ENCODE peak calls at places on chromosomes 1 and 21, in eight cellular contexts. V is lower lobe of right lung, G is ovary, J is heart left ventricle, N is iPS DF 6.9, H is fibroblast of lung, D is H9, X is mesenchymal stem cell. U is an unnamed sample.

GRCh38 chr1:175269151-175269550 is 76.6 kb upstream of the KIAA0040 start:
- DNase-seq in V (no peak), D (no peak), X (no peak), H (no peak), G (no peak), J (no peak), N (no peak), U (no peak)

GRCh38 chr1:71222668-71223067 is 141.8 kb upstream of the ZRANB2 start:
- DNase-seq in G (no peak), N (no peak), H (no peak), J (no peak), X (no peak), V (no peak), D (no peak), U (no peak)

GRCh38 chr1:81756872-81757271 is 43.9 kb upstream of the ADGRL2 start:
- DNase-seq in N (no peak), G (no peak), X (peak; percentile 12), D (no peak), J (no peak), V (no peak), H (peak; percentile 33), U (no peak)

GRCh38 chr1:68442822-68443556 is 6.8 kb downstream of the RPE65 start:
- DNase-seq in D (peak; percentile 35), J (no peak), G (no peak), V (no peak), H (peak; percentile 68), X (peak; percentile 72), N (no peak), U (no peak)

GRCh38 chr1:153945131-153945794 is 1.3 kb downstream of the DENND4B start:
- DNase-seq in G (peak; percentile 60), J (peak; percentile 85), H (peak; percentile 51), V (peak; percentile 83), D (no peak), X (peak; percentile 73), N (no peak), U (no peak)

GRCh38 chr1:29944253-29944652 is 707.9 kb downstream of the PTPRU start:
- DNase-seq in D (no peak), N (no peak), V (no peak), X (no peak), H (no peak), J (no peak), G (no peak), U (no peak)

GRCh38 chr1:167332503-167332902 is 111.8 kb downstream of the POU2F1 start:
- DNase-seq in N (no peak), G (no peak), X (no peak), V (no peak), D (no peak), H (peak; percentile 39), J (no peak), U (no peak)

GRCh38 chr1:236687273-236687672 is 974 bp downstream of the ACTN2 start:
- DNase-seq in H (no peak), D (no peak), G (no peak), X (no peak), J (no peak), V (no peak), N (no peak), U (no peak)

GRCh38 chr1:111444031-111444430 is 5.0 kb downstream of the WDR77 start:
- DNase-seq in X (no peak), G (no peak), V (no peak), N (no peak), H (no peak), D (no peak), J (no peak), U (no peak)

GRCh38 chr1:3465935-3466321 is 11.5 kb downstream of the ARHGEF16 start:
- DNase-seq in V (peak; percentile 38), J (no peak), N (no peak), G (no peak), D (no peak), X (no peak), H (no peak), U (no peak)

GRCh38 chr1:215146252-215146975 is 63.9 kb downstream of the KCNK2 start:
- DNase-seq in D (no peak), H (peak; percentile 70), J (no peak), X (peak; percentile 39), N (no peak), G (no peak), V (no peak), U (no peak)

GRCh38 chr1:39733161-39733560 is 5.5 kb upstream of the PPIE start:
- DNase-seq in N (no peak), H (no peak), X (no peak), J (peak; percentile 64), G (no peak), V (no peak), D (no peak), U (no peak)

GRCh38 chr1:85584264-85584781 is 3.8 kb downstream of the CCN1 start:
- DNase-seq in V (no peak), X (peak; percentile 96), D (no peak), N (no peak), H (peak; percentile 93), J (no peak), G (no peak), U (no peak)

GRCh38 chr1:27940297-27940696 is 5.5 kb downstream of the SMPDL3B start:
- DNase-seq in X (peak; percentile 14), J (no peak), V (peak; percentile 74), H (peak; percentile 31), D (no peak), N (no peak), G (no peak), U (no peak)

GRCh38 chr1:182127656-182128055 is 66.1 kb upstream of the ZNF648 start:
- DNase-seq in N (no peak), H (no peak), G (no peak), X (no peak), V (no peak), J (no peak), D (no peak), U (no peak)

GRCh38 chr21:17371470-17371869 is 141.4 kb upstream of the CXADR start:
- DNase-seq in H (peak; percentile 55), J (no peak), N (no peak), V (no peak), D (no peak), G (no peak), X (peak; percentile 64), U (no peak)

GRCh38 chr1:169779150-169779549 is 15.6 kb downstream of the METTL18 start:
- DNase-seq in H (peak; percentile 6), J (no peak), X (no peak), N (no peak), D (no peak), G (no peak), V (no peak), U (no peak)

DNA sequence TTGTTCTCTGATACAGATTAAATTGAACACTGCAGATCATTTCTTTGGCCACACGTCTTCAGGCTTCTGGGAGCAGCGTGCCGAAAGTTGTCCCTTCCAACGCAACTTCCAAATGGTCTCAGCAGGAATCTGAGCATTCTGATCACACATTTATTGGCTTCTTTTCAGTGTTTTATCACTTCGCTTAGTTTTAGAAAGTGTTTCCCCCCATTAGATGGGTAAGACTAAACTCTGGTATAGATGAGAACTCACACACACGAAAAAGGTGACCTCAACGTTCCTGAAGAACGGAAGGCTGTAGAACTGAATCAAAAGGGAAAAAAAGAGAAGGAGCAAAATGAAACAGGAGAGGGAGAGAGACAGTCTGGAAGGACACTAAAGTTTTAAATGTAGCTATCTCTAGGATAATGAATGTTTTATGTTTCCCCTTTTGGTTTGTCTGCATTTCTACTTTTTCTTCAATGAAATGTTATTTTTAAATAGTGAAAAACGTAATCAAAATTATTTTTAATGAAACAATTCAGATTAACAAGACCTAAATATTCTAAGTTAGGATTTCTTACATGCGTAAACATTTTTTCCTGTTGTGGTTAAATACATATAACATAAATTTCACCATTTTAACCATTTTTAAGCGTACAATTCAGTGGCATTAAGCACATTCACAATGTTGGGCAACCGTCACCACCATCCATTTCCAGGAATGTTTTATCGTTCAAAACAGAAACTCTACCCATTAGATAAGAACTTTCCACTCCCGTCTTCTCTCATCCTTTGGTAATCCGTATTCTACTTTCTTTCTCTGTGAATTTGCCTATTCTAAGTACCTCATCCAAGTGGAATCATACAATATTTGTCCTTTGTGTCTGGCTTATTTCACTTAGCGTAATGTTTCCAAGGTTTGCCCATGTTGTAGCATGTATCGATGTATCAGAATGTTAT is 336.3 kb downstream of the RRAGC start:
- DNase-seq in X (no peak), V (no peak), H (no peak), J (no peak), N (no peak), G (no peak), D (no peak), U (no peak)
- H3K4me1 ChIP-seq in X (no peaks in the 10 kb centered on the region), V (peaks cover 7% of the 10 kb centered on the region), H (no peaks in the 10 kb centered on the region), J (no peaks in the 10 kb centered on the region), N (peaks cover 2% of the 10 kb centered on the region), G (no peaks in the 10 kb centered on the region), D (peaks cover 5% of the 10 kb centered on the region), U (no peaks in the 10 kb centered on the region)

GRCh38 chr1:36771222-36771621 is 263.1 kb downstream of the GRIK3 start:
- DNase-seq in J (no peak), N (peak; percentile 35), H (no peak), V (no peak), X (no peak), D (peak; percentile 65), G (no peak), U (no peak)
- H3K4me1 ChIP-seq in J (no peaks in the 10 kb centered on the region), N (peaks cover 7% of the 10 kb centered on the region), H (no peaks in the 10 kb centered on the region), V (no peaks in the 10 kb centered on the region), X (no peaks in the 10 kb centered on the region), D (peaks cover 19% of the 10 kb centered on the region), G (no peaks in the 10 kb centered on the region), U (no peaks in the 10 kb centered on the region)

GRCh38 chr1:8025061-8025670 is 943 bp downstream of the ERRFI1 start:
- DNase-seq in D (no peak), X (peak; percentile 49), J (no peak), N (no peak), G (no peak), V (no peak), H (peak; percentile 39), U (no peak)

GRCh38 chr1:8023287-8023994 is 2.7 kb downstream of the ERRFI1 start:
- DNase-seq in J (no peak), D (no peak), G (no peak), V (no peak), X (peak; percentile 11), N (no peak), H (peak; percentile 18), U (no peak)

GRCh38 chr1:8023995-8024313 is 2.2 kb downstream of the ERRFI1 start:
- DNase-seq in V (no peak), X (peak; percentile 21), H (no peak), G (no peak), D (no peak), N (no peak), J (no peak), U (no peak)

GRCh38 chr1:8025671-8026144 is 401 bp downstream of the ERRFI1 start:
- DNase-seq in N (no peak), V (no peak), J (no peak), D (no peak), H (no peak), G (no peak), X (no peak), U (no peak)

DNA sequence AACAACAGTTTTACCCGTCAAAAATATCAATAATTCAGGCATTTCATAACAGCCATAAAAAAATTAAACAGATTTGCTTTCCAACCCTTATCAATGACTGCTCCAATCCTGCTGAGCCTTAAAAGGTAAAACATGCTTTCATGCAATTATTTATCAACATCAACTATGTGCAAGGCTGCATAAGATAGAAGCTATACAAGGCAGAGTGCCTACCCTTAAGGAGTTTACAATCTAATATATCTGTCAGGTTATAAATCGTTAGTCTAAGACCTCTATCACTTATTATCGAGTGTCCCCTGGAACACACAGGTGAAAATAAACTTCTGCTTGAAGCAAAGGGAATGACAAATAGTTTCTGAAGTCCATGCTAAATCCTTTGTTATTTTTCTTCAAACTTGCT is 1.8 kb downstream of the ERRFI1 start:
- DNase-seq in H (peak; percentile 22), D (no peak), X (peak; percentile 13), N (no peak), J (no peak), G (no peak), V (no peak), U (no peak)
- H3K4me1 ChIP-seq in H (peaks cover 20% of the 10 kb centered on the region), D (peaks cover 5% of the 10 kb centered on the region), X (peaks cover 18% of the 10 kb centered on the region), N (peaks cover 7% of the 10 kb centered on the region), J (no peaks in the 10 kb centered on the region), G (peaks cover 10% of the 10 kb centered on the region), V (peaks cover 63% of the 10 kb centered on the region), U (no peaks in the 10 kb centered on the region)

GRCh38 chr1:33429332-33429731 is 1.6 kb downstream of the PHC2 start:
- DNase-seq in V (no peak), X (no peak), N (no peak), J (no peak), D (no peak), H (no peak), G (no peak), U (no peak)
- H3K4me1 ChIP-seq in V (peaks cover 17% of the 10 kb centered on the region), X (peaks cover 6% of the 10 kb centered on the region), N (peaks cover 4% of the 10 kb centered on the region), J (no peaks in the 10 kb centered on the region), D (peaks cover 4% of the 10 kb centered on the region), H (peaks cover 18% of the 10 kb centered on the region), G (peaks cover 7% of the 10 kb centered on the region), U (peaks cover 12% of the 10 kb centered on the region)